ENCODE peak calls at places on chromosome 1, in four cellular contexts. H is naive thymus-derived CD8-positive, alpha-beta T cell; K is fibroblast of mammary gland; A is ovary. E is an unnamed sample.

GRCh38 chr1:208841396-208841795 is 597.2 kb upstream of the PLXNA2 start:
- DNase-seq in H (no peak), K (no peak), A (no peak), E (no peak)

GRCh38 chr1:84247425-84248220 is 53.9 kb upstream of the SAMD13 start:
- DNase-seq in H (no peak), K (peak; percentile 49), A (no peak), E (no peak)

GRCh38 chr1:165539306-165539705 is 4.5 kb upstream of the LRRC52 start:
- DNase-seq in H (no peak), K (no peak), A (no peak), E (no peak)

GRCh38 chr1:91610829-91611228 is 110.2 kb downstream of the CDC7 start:
- DNase-seq in H (no peak), K (no peak), A (no peak), E (no peak)

GRCh38 chr1:224609333-224609732 is 6.8 kb upstream of the CNIH3 start:
- DNase-seq in H (no peak), K (no peak), A (no peak), E (no peak)

GRCh38 chr1:30722175-30722537 is 1.2 kb downstream of the MATN1 start:
- DNase-seq in H (no peak), K (no peak), A (peak; percentile 54), E (no peak)

GRCh38 chr1:175192111-175192629 is 406 bp downstream of the KIAA0040 start:
- DNase-seq in H (peak; percentile 45), K (no peak), A (peak; percentile 68), E (peak; percentile 47)

GRCh38 chr1:108049083-108049819 is 84.3 kb upstream of the VAV3 start:
- DNase-seq in H (no peak), K (peak; percentile 44), A (no peak), E (peak; percentile 75)

GRCh38 chr1:107140703-107141490 is at the start of gene NTNG1:
- DNase-seq in H (no peak), K (no peak), A (no peak), E (no peak)

GRCh38 chr1:36236302-36236701 is 12.1 kb downstream of the THRAP3 start:
- DNase-seq in H (no peak), K (no peak), A (no peak), E (no peak)

GRCh38 chr1:206794294-206794908 is 22.1 kb upstream of the IL10 start:
- DNase-seq in H (no peak), K (no peak), A (no peak), E (no peak)

GRCh38 chr1:205303247-205303888 is 18.2 kb downstream of the NUAK2 start:
- DNase-seq in H (no peak), K (no peak), A (no peak), E (no peak)

GRCh38 chr1:41322835-41323234 is 38.4 kb upstream of the FOXO6 start:
- DNase-seq in H (no peak), K (peak; percentile 7), A (no peak), E (no peak)

GRCh38 chr1:89363638-89364536 is at the start of gene GBP6:
- DNase-seq in H (no peak), K (no peak), A (peak; percentile 38), E (peak; percentile 9)

GRCh38 chr1:97202481-97202880 is 480.9 kb downstream of the PTBP2 start:
- DNase-seq in H (no peak), K (no peak), A (no peak), E (no peak)

GRCh38 chr1:15834406-15835204 is 12.9 kb upstream of the SPEN start:
- DNase-seq in H (peak; percentile 89), K (peak; percentile 92), A (peak; percentile 89), E (peak; percentile 97)

GRCh38 chr1:204520834-204521709 is 4.9 kb downstream of the MDM4 start:
- DNase-seq in H (peak; percentile 63), K (peak; percentile 84), A (no peak), E (no peak)

GRCh38 chr1:5410652-5411051 is 581.6 kb downstream of the NPHP4 start:
- DNase-seq in H (no peak), K (no peak), A (no peak), E (no peak)

GRCh38 chr1:97567000-97567749 is 353.7 kb downstream of the DPYD start:
- DNase-seq in H (no peak), K (no peak), A (no peak), E (no peak)

GRCh38 chr1:39575191-39576015 is 1.2 kb downstream of the PABPC4 start:
- DNase-seq in H (peak; percentile 53), K (peak; percentile 82), A (peak; percentile 85), E (peak; percentile 54)

GRCh38 chr1:55694297-55694696 is 479.1 kb upstream of the USP24 start:
- DNase-seq in H (no peak), K (no peak), A (no peak), E (no peak)

GRCh38 chr1:22296701-22297591 is 154.0 kb upstream of the WNT4 start:
- DNase-seq in H (no peak), K (peak; percentile 1), A (no peak), E (no peak)

GRCh38 chr1:205976708-205977107 is 26.5 kb downstream of the RAB7B start:
- DNase-seq in H (no peak), K (peak; percentile 72), A (no peak), E (no peak)

GRCh38 chr1:196660912-196661311 is 9.1 kb downstream of the CFH start:
- DNase-seq in H (peak; percentile 23), K (peak; percentile 41), A (no peak), E (peak; percentile 22)

GRCh38 chr1:16212251-16212961 is at the start of gene ARHGEF19:
- DNase-seq in H (no peak), K (no peak), A (no peak), E (no peak)

GRCh38 chr1:9874959-9875635 is 35.0 kb downstream of the CTNNBIP1 start:
- DNase-seq in H (peak; percentile 76), K (peak; percentile 68), A (peak; percentile 84), E (peak; percentile 93)

GRCh38 chr1:89269277-89269676 is 3.4 kb downstream of the GBP5 start:
- DNase-seq in H (no peak), K (no peak), A (no peak), E (no peak)

GRCh38 chr1:109185990-109186703 is 27.6 kb upstream of the SARS1 start:
- DNase-seq in H (no peak), K (no peak), A (no peak), E (no peak)

GRCh38 chr1:38464071-38464661 is 395.4 kb downstream of the RRAGC start:
- DNase-seq in H (no peak), K (no peak), A (no peak), E (no peak)

GRCh38 chr1:99849413-99849743 is 783 bp upstream of the AGL start:
- DNase-seq in H (no peak), K (no peak), A (no peak), E (no peak)

GRCh38 chr1:40774266-40774998 is 9.2 kb upstream of the KCNQ4 start:
- DNase-seq in H (peak; percentile 66), K (peak; percentile 23), A (peak; percentile 64), E (peak; percentile 44)

GRCh38 chr1:21871943-21872342 is 59.9 kb downstream of the LDLRAD2 start:
- DNase-seq in H (no peak), K (no peak), A (no peak), E (no peak)

GRCh38 chr1:21937372-21938121 is 437 bp upstream of the HSPG2 start:
- DNase-seq in H (peak; percentile 50), K (peak; percentile 68), A (peak; percentile 93), E (peak; percentile 75)

GRCh38 chr1:75797273-75797588 is 549 bp downstream of the MSH4 start:
- DNase-seq in H (no peak), K (no peak), A (no peak), E (no peak)

GRCh38 chr1:180994262-180994661 is 28.4 kb downstream of the STX6 start:
- DNase-seq in H (no peak), K (peak; percentile 35), A (no peak), E (no peak)

GRCh38 chr1:227449051-227449450 is 114.3 kb upstream of the ZNF678 start:
- DNase-seq in H (peak; percentile 8), K (peak; percentile 45), A (no peak), E (no peak)